ENCODE peak calls at places on chromosome 4, in four cellular contexts. Q is pons, E is foreskin fibroblast, V is NB4. R is an unnamed sample.

GRCh38 chr4:150280975-150281374 is 202.7 kb downstream of the DCLK2 start:
- DNase-seq in Q (no peak), E (no peak), V (no peak), R (no peak)

GRCh38 chr4:172809998-172810397 is 358.6 kb upstream of the GALNT7 start:
- DNase-seq in Q (no peak), E (no peak), V (no peak), R (no peak)

GRCh38 chr4:93346840-93347239 is 481.7 kb upstream of the ATOH1 start:
- DNase-seq in Q (no peak), E (no peak), V (no peak), R (no peak)

GRCh38 chr4:80831383-80832361 is 198.8 kb upstream of the BMP3 start:
- DNase-seq in Q (no peak), E (peak; percentile 43), V (no peak), R (no peak)

GRCh38 chr4:138275946-138276621 is 33.9 kb upstream of the SLC7A11 start:
- DNase-seq in Q (peak; percentile 32), E (peak; percentile 85), V (no peak), R (no peak)

GRCh38 chr4:38306482-38307071 is 346.4 kb downstream of the PTTG2 start:
- DNase-seq in Q (peak; percentile 96), E (no peak), V (no peak), R (no peak)

GRCh38 chr4:88110826-88111225 is 47.6 kb downstream of the ABCG2 start:
- DNase-seq in Q (peak; percentile 10), E (no peak), V (no peak), R (no peak)

GRCh38 chr4:2036327-2036726 is 22.8 kb upstream of the NAT8L start:
- DNase-seq in Q (no peak), E (no peak), V (no peak), R (no peak)

GRCh38 chr4:87476934-87477333 is 52.2 kb downstream of the SPARCL1 start:
- DNase-seq in Q (no peak), E (no peak), V (no peak), R (no peak)

GRCh38 chr4:2412534-2412884 is 5.9 kb downstream of the ZFYVE28 start:
- DNase-seq in Q (no peak), E (no peak), V (no peak), R (no peak)

GRCh38 chr4:87974856-87975462 is 555 bp upstream of the SPP1 start:
- DNase-seq in Q (peak; percentile 76), E (no peak), V (peak; percentile 38), R (no peak)

GRCh38 chr4:152735302-152735917 is 44.1 kb downstream of the TIGD4 start:
- DNase-seq in Q (peak; percentile 37), E (peak; percentile 46), V (peak; percentile 57), R (peak; percentile 61)

R was measured in AML-193.